ENCODE peak calls at places on chromosomes 5 and 9, in five cellular contexts. One of them, this sample, is unnamed.

GRCh38 chr5:13771011-13771571 is 173.4 kb downstream of the DNAH5 start:
- DNase-seq in mesenchymal stem cell: peak
- DNase-seq in IMR-90: peak
- DNase-seq in H1: no peak
- DNase-seq in neuronal stem cell: no peak
- DNase-seq in this sample: no peak

GRCh38 chr9:92746567-92747458 is 17.8 kb downstream of the BICD2 start:
- DNase-seq in neuronal stem cell: no peak
- DNase-seq in H1: no peak
- DNase-seq in mesenchymal stem cell: peak
- DNase-seq in IMR-90: peak
- DNase-seq in this sample: peak

GRCh38 chr5:15421798-15422456 is 78.1 kb upstream of the FBXL7 start:
- DNase-seq in neuronal stem cell: no peak
- DNase-seq in IMR-90: no peak
- DNase-seq in mesenchymal stem cell: no peak
- DNase-seq in H1: no peak
- DNase-seq in this sample: no peak

GRCh38 chr5:134371834-134372340 is 518 bp downstream of the UBE2B start:
- DNase-seq in mesenchymal stem cell: peak
- DNase-seq in H1: peak
- DNase-seq in IMR-90: peak
- DNase-seq in neuronal stem cell: peak
- DNase-seq in this sample: peak

GRCh38 chr9:95018099-95018927 is 291.8 kb downstream of the AOPEP start:
- DNase-seq in mesenchymal stem cell: peak
- DNase-seq in IMR-90: peak
- DNase-seq in H1: no peak
- DNase-seq in neuronal stem cell: no peak
- DNase-seq in this sample: no peak

GRCh38 chr5:113271753-113272454 is 162.9 kb downstream of the TSSK1B start:
- DNase-seq in H1: no peak
- DNase-seq in IMR-90: no peak
- DNase-seq in neuronal stem cell: no peak
- DNase-seq in mesenchymal stem cell: no peak
- DNase-seq in this sample: no peak

GRCh38 chr5:81904861-81905260 is 67.0 kb upstream of the ATG10 start:
- DNase-seq in H1: no peak
- DNase-seq in IMR-90: peak
- DNase-seq in neuronal stem cell: no peak
- DNase-seq in mesenchymal stem cell: no peak
- DNase-seq in this sample: no peak

GRCh38 chr5:133848306-133848924 is 120.0 kb downstream of the C5orf15 start:
- DNase-seq in H1: no peak
- DNase-seq in mesenchymal stem cell: no peak
- DNase-seq in neuronal stem cell: no peak
- DNase-seq in IMR-90: no peak
- DNase-seq in this sample: peak

GRCh38 chr5:139131062-139131856 is 66.9 kb downstream of the SIL1 start:
- DNase-seq in IMR-90: peak
- DNase-seq in neuronal stem cell: no peak
- DNase-seq in mesenchymal stem cell: peak
- DNase-seq in H1: no peak
- DNase-seq in this sample: no peak

GRCh38 chr5:56451742-56452141 is 218.6 kb upstream of the ANKRD55 start:
- DNase-seq in mesenchymal stem cell: no peak
- DNase-seq in IMR-90: no peak
- DNase-seq in H1: no peak
- DNase-seq in neuronal stem cell: no peak
- DNase-seq in this sample: no peak

GRCh38 chr5:168562274-168562673 is 16.9 kb downstream of the PANK3 start:
- DNase-seq in neuronal stem cell: no peak
- DNase-seq in mesenchymal stem cell: no peak
- DNase-seq in H1: no peak
- DNase-seq in IMR-90: no peak
- DNase-seq in this sample: no peak

GRCh38 chr9:98215821-98216220 is 23.4 kb upstream of the CORO2A start:
- DNase-seq in H1: no peak
- DNase-seq in IMR-90: no peak
- DNase-seq in neuronal stem cell: no peak
- DNase-seq in mesenchymal stem cell: no peak
- DNase-seq in this sample: peak

GRCh38 chr9:87497604-87498045 is at the start of gene DAPK1:
- DNase-seq in H1: no peak
- DNase-seq in mesenchymal stem cell: peak
- DNase-seq in IMR-90: no peak
- DNase-seq in neuronal stem cell: peak
- DNase-seq in this sample: peak

GRCh38 chr9:16143310-16143709 is 590.5 kb downstream of the CCDC171 start:
- DNase-seq in H1: no peak
- DNase-seq in IMR-90: peak
- DNase-seq in mesenchymal stem cell: no peak
- DNase-seq in neuronal stem cell: no peak
- DNase-seq in this sample: no peak

GRCh38 chr5:111389390-111390082 is 122.8 kb downstream of the STARD4 start:
- DNase-seq in mesenchymal stem cell: peak
- DNase-seq in neuronal stem cell: no peak
- DNase-seq in IMR-90: peak
- DNase-seq in H1: no peak
- DNase-seq in this sample: no peak

GRCh38 chr9:121698627-121699270 is 47.3 kb downstream of the DAB2IP start:
- DNase-seq in mesenchymal stem cell: no peak
- DNase-seq in neuronal stem cell: peak
- DNase-seq in H1: no peak
- DNase-seq in IMR-90: no peak
- DNase-seq in this sample: peak

GRCh38 chr9:93307468-93308157 is 123.7 kb downstream of the WNK2 start:
- DNase-seq in neuronal stem cell: no peak
- DNase-seq in H1: no peak
- DNase-seq in mesenchymal stem cell: no peak
- DNase-seq in IMR-90: no peak
- DNase-seq in this sample: peak

GRCh38 chr9:36407122-36407723 is 7.2 kb upstream of the RNF38 start:
- DNase-seq in neuronal stem cell: peak
- DNase-seq in IMR-90: peak
- DNase-seq in mesenchymal stem cell: peak
- DNase-seq in H1: no peak
- DNase-seq in this sample: peak

GRCh38 chr9:35906923-35907699 is 1.1 kb downstream of the HRCT1 start:
- DNase-seq in IMR-90: peak
- DNase-seq in mesenchymal stem cell: peak
- DNase-seq in H1: no peak
- DNase-seq in neuronal stem cell: no peak
- DNase-seq in this sample: no peak

GRCh38 chr5:107570805-107571531 is 99.8 kb downstream of the EFNA5 start:
- DNase-seq in IMR-90: no peak
- DNase-seq in H1: no peak
- DNase-seq in neuronal stem cell: no peak
- DNase-seq in mesenchymal stem cell: peak
- DNase-seq in this sample: no peak

GRCh38 chr5:132830436-132831094 is at the start of gene SHROOM1:
- DNase-seq in H1: no peak
- DNase-seq in mesenchymal stem cell: peak
- DNase-seq in neuronal stem cell: no peak
- DNase-seq in IMR-90: peak
- DNase-seq in this sample: peak

GRCh38 chr5:31485376-31486207 is 46.3 kb downstream of the DROSHA start:
- DNase-seq in mesenchymal stem cell: no peak
- DNase-seq in IMR-90: no peak
- DNase-seq in H1: no peak
- DNase-seq in neuronal stem cell: no peak
- DNase-seq in this sample: no peak

GRCh38 chr9:16136961-16137360 is 584.1 kb downstream of the CCDC171 start:
- DNase-seq in H1: no peak
- DNase-seq in mesenchymal stem cell: peak
- DNase-seq in neuronal stem cell: no peak
- DNase-seq in IMR-90: peak
- DNase-seq in this sample: no peak

GRCh38 chr5:58891971-58892343 is 309.1 kb downstream of the RAB3C start:
- DNase-seq in IMR-90: no peak
- DNase-seq in H1: no peak
- DNase-seq in mesenchymal stem cell: no peak
- DNase-seq in neuronal stem cell: no peak
- DNase-seq in this sample: no peak

GRCh38 chr9:89679006-89679395 is 74.2 kb downstream of the GADD45G start:
- DNase-seq in H1: no peak
- DNase-seq in IMR-90: no peak
- DNase-seq in neuronal stem cell: no peak
- DNase-seq in mesenchymal stem cell: no peak
- DNase-seq in this sample: no peak

GRCh38 chr9:137317021-137317978 is 15.2 kb upstream of the NRARP start:
- DNase-seq in neuronal stem cell: no peak
- DNase-seq in H1: no peak
- DNase-seq in mesenchymal stem cell: no peak
- DNase-seq in IMR-90: no peak
- DNase-seq in this sample: peak

GRCh38 chr9:133866946-133867345 is 125.2 kb downstream of the VAV2 start:
- DNase-seq in IMR-90: no peak
- DNase-seq in neuronal stem cell: no peak
- DNase-seq in mesenchymal stem cell: no peak
- DNase-seq in H1: no peak
- DNase-seq in this sample: no peak

GRCh38 chr5:162931501-162931900 is 505.9 kb upstream of the CCNG1 start:
- DNase-seq in H1: no peak
- DNase-seq in IMR-90: no peak
- DNase-seq in neuronal stem cell: no peak
- DNase-seq in mesenchymal stem cell: no peak
- DNase-seq in this sample: no peak

DNA sequence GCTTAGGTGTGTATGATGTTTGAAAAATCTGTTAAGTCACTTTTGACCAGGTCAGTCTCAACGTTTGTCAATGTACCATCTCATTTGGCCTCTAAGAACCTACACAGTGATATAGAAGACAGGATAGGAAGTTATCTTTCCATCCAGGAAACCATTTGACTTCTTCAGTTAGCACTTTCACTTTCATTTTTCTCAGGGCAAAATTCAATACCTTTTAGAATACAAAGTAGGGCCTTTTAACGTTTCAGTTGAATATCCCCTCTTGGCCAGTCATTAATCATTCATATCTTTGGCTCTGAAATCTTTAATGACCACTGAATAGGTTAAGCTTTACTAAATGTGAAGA is 101.0 kb upstream of the GNAQ start:
- DNase-seq in neuronal stem cell: no peak
- DNase-seq in mesenchymal stem cell: peak
- DNase-seq in H1: no peak
- DNase-seq in IMR-90: no peak
- DNase-seq in this sample: no peak
- H2AFZ ChIP-seq in neuronal stem cell: peak
- H2AFZ ChIP-seq in mesenchymal stem cell: no peak
- H2AFZ ChIP-seq in H1: no peak
- H2AFZ ChIP-seq in IMR-90: no peak
- H2AFZ ChIP-seq in this sample: no peak

GRCh38 chr5:173010547-173011464 is 27.2 kb downstream of the ATP6V0E1 start:
- DNase-seq in IMR-90: peak
- DNase-seq in mesenchymal stem cell: peak
- DNase-seq in neuronal stem cell: peak
- DNase-seq in H1: no peak
- DNase-seq in this sample: peak
- H3K23ac ChIP-seq in IMR-90: no peak
- H3K23ac ChIP-seq in mesenchymal stem cell: no peak
- H3K23ac ChIP-seq in neuronal stem cell: no peak
- H3K23ac ChIP-seq in H1: no peak
- H3K23ac ChIP-seq in this sample: no peak

GRCh38 chr9:127445851-127446719 is 5.1 kb downstream of the RPL12 start:
- DNase-seq in neuronal stem cell: no peak
- DNase-seq in mesenchymal stem cell: no peak
- DNase-seq in IMR-90: no peak
- DNase-seq in H1: no peak
- DNase-seq in this sample: peak
- H2AFZ ChIP-seq in neuronal stem cell: no peak
- H2AFZ ChIP-seq in mesenchymal stem cell: no peak
- H2AFZ ChIP-seq in IMR-90: no peak
- H2AFZ ChIP-seq in H1: no peak
- H2AFZ ChIP-seq in this sample: no peak

DNA sequence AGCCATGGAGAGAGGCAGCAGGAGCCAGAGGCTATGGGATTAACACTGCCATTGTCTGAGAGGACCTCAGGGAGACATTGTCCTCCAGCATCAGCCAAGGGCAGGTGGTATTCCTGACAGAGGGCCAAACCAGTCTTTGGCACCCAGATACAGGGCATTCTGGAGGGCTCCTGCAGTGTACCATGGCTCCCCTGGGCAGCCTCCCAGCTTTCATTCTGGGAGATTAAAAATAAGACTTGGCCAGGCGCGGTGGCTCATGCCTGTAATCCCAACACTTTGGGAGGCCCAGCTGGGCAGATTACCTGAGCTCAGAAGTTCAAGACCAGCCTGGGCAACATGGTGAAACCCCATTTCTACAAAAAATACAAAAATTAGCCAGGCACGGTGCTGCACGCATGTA is 4.2 kb downstream of the MTAP start:
- DNase-seq in H1: no peak
- DNase-seq in mesenchymal stem cell: no peak
- DNase-seq in IMR-90: no peak
- DNase-seq in neuronal stem cell: no peak
- DNase-seq in this sample: no peak
- H3K23ac ChIP-seq in H1: no peak
- H3K23ac ChIP-seq in mesenchymal stem cell: no peak
- H3K23ac ChIP-seq in IMR-90: no peak
- H3K23ac ChIP-seq in neuronal stem cell: no peak
- H3K23ac ChIP-seq in this sample: no peak

GRCh38 chr5:67144183-67144639 is 52.4 kb downstream of the CD180 start:
- DNase-seq in mesenchymal stem cell: no peak
- DNase-seq in H1: no peak
- DNase-seq in IMR-90: no peak
- DNase-seq in neuronal stem cell: no peak
- DNase-seq in this sample: no peak
- H2AFZ ChIP-seq in mesenchymal stem cell: no peak
- H2AFZ ChIP-seq in H1: no peak
- H2AFZ ChIP-seq in IMR-90: no peak
- H2AFZ ChIP-seq in neuronal stem cell: no peak
- H2AFZ ChIP-seq in this sample: no peak

GRCh38 chr9:129557192-129558036 is 63.5 kb downstream of the C9orf50 start:
- DNase-seq in IMR-90: peak
- DNase-seq in mesenchymal stem cell: peak
- DNase-seq in H1: peak
- DNase-seq in neuronal stem cell: peak
- DNase-seq in this sample: peak
- H3K23ac ChIP-seq in IMR-90: peak
- H3K23ac ChIP-seq in mesenchymal stem cell: no peak
- H3K23ac ChIP-seq in H1: no peak
- H3K23ac ChIP-seq in neuronal stem cell: peak
- H3K23ac ChIP-seq in this sample: no peak